ENCODE peak calls at places on chromosomes 5 and 9, in five cellular contexts. One of them, this sample, is unnamed.

GRCh38 chr9:97593960-97594359 is 39.2 kb downstream of the TSTD2 start:
- DNase-seq in GM12878: no peak
- DNase-seq in H1: no peak
- DNase-seq in HepG2: no peak
- DNase-seq in HCT116: no peak
- DNase-seq in this sample: no peak

GRCh38 chr5:10329421-10329807 is 21.7 kb upstream of the CMBL start:
- DNase-seq in GM12878: no peak
- DNase-seq in H1: no peak
- DNase-seq in HepG2: no peak
- DNase-seq in HCT116: no peak
- DNase-seq in this sample: no peak

GRCh38 chr5:39759696-39760095 is 334.9 kb upstream of the DAB2 start:
- DNase-seq in GM12878: no peak
- DNase-seq in H1: no peak
- DNase-seq in HepG2: no peak
- DNase-seq in HCT116: no peak
- DNase-seq in this sample: no peak

GRCh38 chr9:93268551-93269314 is 84.8 kb downstream of the WNK2 start:
- DNase-seq in GM12878: no peak
- DNase-seq in H1: no peak
- DNase-seq in HepG2: no peak
- DNase-seq in HCT116: no peak
- DNase-seq in this sample: no peak

GRCh38 chr5:14123974-14124482 is 19.1 kb upstream of the TRIO start:
- DNase-seq in GM12878: no peak
- DNase-seq in H1: no peak
- DNase-seq in HepG2: no peak
- DNase-seq in HCT116: no peak
- DNase-seq in this sample: no peak

GRCh38 chr9:137350696-137351584 is 48.9 kb upstream of the NRARP start:
- DNase-seq in GM12878: no peak
- DNase-seq in H1: no peak
- DNase-seq in HepG2: no peak
- DNase-seq in HCT116: no peak
- DNase-seq in this sample: no peak

GRCh38 chr9:114501786-114502682 is 3.2 kb downstream of the WHRN start:
- DNase-seq in GM12878: no peak
- DNase-seq in H1: peak
- DNase-seq in HepG2: peak
- DNase-seq in HCT116: no peak
- DNase-seq in this sample: peak

GRCh38 chr5:135891804-135892203 is 3.8 kb downstream of the IL9 start:
- DNase-seq in GM12878: no peak
- DNase-seq in H1: no peak
- DNase-seq in HepG2: no peak
- DNase-seq in HCT116: no peak
- DNase-seq in this sample: no peak

GRCh38 chr9:115941561-115942315 is 211.9 kb upstream of the PAPPA start:
- DNase-seq in GM12878: no peak
- DNase-seq in H1: no peak
- DNase-seq in HepG2: no peak
- DNase-seq in HCT116: no peak
- DNase-seq in this sample: no peak

DNA sequence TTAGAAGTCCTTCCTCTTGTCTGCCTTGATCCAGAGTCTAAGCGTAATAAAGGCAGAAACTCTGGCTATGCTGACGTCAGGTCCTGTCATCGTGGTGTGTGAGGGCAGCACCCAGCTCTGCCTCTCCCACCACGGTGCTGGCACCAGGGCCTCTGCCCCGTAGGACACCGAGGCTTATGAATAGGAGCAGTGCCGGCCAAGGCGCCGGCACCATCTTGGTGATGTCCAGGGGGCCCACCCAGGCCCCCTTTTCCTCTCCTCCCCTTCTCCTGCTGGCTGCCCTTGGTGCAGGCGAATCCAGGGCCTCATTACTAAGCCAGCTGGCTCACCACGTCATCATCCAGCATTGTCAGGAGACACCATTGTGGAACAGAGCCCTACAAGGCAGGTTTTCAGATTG is 252.3 kb downstream of the FANCC start:
- DNase-seq in GM12878: no peak
- DNase-seq in H1: no peak
- DNase-seq in HepG2: no peak
- DNase-seq in HCT116: no peak
- DNase-seq in this sample: no peak
- TF ChIP-seq JUND in GM12878: no peak
- TF ChIP-seq JUND in H1: no peak
- TF ChIP-seq JUND in HepG2: no peak
- TF ChIP-seq JUND in HCT116: no peak
- TF ChIP-seq JUND in this sample: no peak

GRCh38 chr5:78886650-78887230 is 98.4 kb downstream of the ARSB start:
- DNase-seq in GM12878: no peak
- DNase-seq in H1: no peak
- DNase-seq in HepG2: no peak
- DNase-seq in HCT116: no peak
- DNase-seq in this sample: no peak
- TF ChIP-seq JUND in GM12878: no peak
- TF ChIP-seq JUND in H1: no peak
- TF ChIP-seq JUND in HepG2: no peak
- TF ChIP-seq JUND in HCT116: no peak
- TF ChIP-seq JUND in this sample: no peak

GRCh38 chr5:142233083-142234032 is 91.5 kb downstream of the SPRY4 start:
- DNase-seq in GM12878: no peak
- DNase-seq in H1: no peak
- DNase-seq in HepG2: no peak
- DNase-seq in HCT116: no peak
- DNase-seq in this sample: peak

GRCh38 chr5:142235870-142236672 is 88.8 kb downstream of the SPRY4 start:
- DNase-seq in GM12878: no peak
- DNase-seq in H1: peak
- DNase-seq in HepG2: no peak
- DNase-seq in HCT116: no peak
- DNase-seq in this sample: no peak

GRCh38 chr5:142237707-142238106 is 87.1 kb downstream of the SPRY4 start:
- DNase-seq in GM12878: no peak
- DNase-seq in H1: no peak
- DNase-seq in HepG2: no peak
- DNase-seq in HCT116: no peak
- DNase-seq in this sample: no peak

GRCh38 chr5:142239394-142240159 is 85.2 kb downstream of the SPRY4 start:
- DNase-seq in GM12878: no peak
- DNase-seq in H1: no peak
- DNase-seq in HepG2: no peak
- DNase-seq in HCT116: no peak
- DNase-seq in this sample: no peak

GRCh38 chr5:142235050-142235797 is 89.6 kb downstream of the SPRY4 start:
- DNase-seq in GM12878: no peak
- DNase-seq in H1: peak
- DNase-seq in HepG2: no peak
- DNase-seq in HCT116: no peak
- DNase-seq in this sample: no peak
- TF ChIP-seq JUND in GM12878: no peak
- TF ChIP-seq JUND in H1: no peak
- TF ChIP-seq JUND in HepG2: no peak
- TF ChIP-seq JUND in HCT116: peak
- TF ChIP-seq JUND in this sample: no peak

GRCh38 chr9:126745574-126746411 is 59.0 kb upstream of the ZBTB43 start:
- DNase-seq in GM12878: no peak
- DNase-seq in H1: peak
- DNase-seq in HepG2: no peak
- DNase-seq in HCT116: no peak
- DNase-seq in this sample: no peak
- TF ChIP-seq JUND in GM12878: no peak
- TF ChIP-seq JUND in H1: no peak
- TF ChIP-seq JUND in HepG2: no peak
- TF ChIP-seq JUND in HCT116: no peak
- TF ChIP-seq JUND in this sample: no peak

DNA sequence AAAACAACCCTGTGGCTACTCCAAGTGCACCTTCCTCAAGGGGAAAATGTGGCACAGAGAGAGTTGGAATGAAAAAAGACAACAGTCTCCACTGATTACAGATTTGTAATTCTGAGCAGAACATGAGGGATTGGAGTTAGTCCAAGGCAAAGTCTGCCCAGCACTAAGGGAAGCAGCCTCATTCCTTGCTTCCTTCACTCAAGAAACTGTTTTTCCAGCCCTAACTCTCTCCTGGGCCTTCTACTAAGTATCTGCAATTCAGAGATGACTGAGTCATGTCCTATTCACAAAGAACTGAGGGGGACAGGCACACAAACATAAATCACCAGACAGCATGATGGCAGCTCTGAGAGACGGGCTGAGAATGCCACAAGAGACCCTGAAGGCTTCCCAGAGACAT is 81.9 kb upstream of the WWC1 start:
- DNase-seq in GM12878: no peak
- DNase-seq in H1: no peak
- DNase-seq in HepG2: no peak
- DNase-seq in HCT116: no peak
- DNase-seq in this sample: no peak
- TF ChIP-seq JUND in GM12878: no peak
- TF ChIP-seq JUND in H1: no peak
- TF ChIP-seq JUND in HepG2: no peak
- TF ChIP-seq JUND in HCT116: no peak
- TF ChIP-seq JUND in this sample: no peak

GRCh38 chr9:127913682-127914081 is 3.2 kb downstream of the ST6GALNAC4 start:
- DNase-seq in GM12878: no peak
- DNase-seq in H1: no peak
- DNase-seq in HepG2: no peak
- DNase-seq in HCT116: no peak
- DNase-seq in this sample: no peak

GRCh38 chr9:127910613-127911205 is 6.1 kb downstream of the ST6GALNAC4 start:
- DNase-seq in GM12878: no peak
- DNase-seq in H1: no peak
- DNase-seq in HepG2: no peak
- DNase-seq in HCT116: no peak
- DNase-seq in this sample: no peak

GRCh38 chr9:127909839-127910273 is 7.0 kb downstream of the ST6GALNAC4 start:
- DNase-seq in GM12878: no peak
- DNase-seq in H1: no peak
- DNase-seq in HepG2: no peak
- DNase-seq in HCT116: no peak
- DNase-seq in this sample: no peak

GRCh38 chr9:127912882-127913281 is 4.0 kb downstream of the ST6GALNAC4 start:
- DNase-seq in GM12878: no peak
- DNase-seq in H1: no peak
- DNase-seq in HepG2: no peak
- DNase-seq in HCT116: no peak
- DNase-seq in this sample: peak

DNA sequence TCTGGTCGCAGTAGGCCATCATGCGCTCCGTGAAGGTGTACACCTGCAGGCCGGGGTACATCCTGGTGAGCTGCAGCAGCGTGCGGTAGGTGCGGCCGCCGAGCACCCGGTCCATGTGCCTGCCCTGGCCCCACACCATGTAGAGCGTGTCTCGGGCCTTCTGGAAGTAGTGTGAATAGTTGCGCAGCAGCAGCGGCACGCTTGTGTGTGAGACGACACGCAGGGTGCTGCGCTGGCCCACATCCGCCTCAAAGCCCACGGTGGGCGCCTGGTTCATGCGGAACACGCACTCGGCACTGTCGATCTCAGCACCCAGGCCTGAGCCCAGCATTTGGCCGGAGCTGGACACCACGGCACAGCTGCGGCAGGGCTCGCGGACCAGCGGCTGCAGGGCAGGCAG is 4.5 kb downstream of the ST6GALNAC4 start:
- DNase-seq in GM12878: no peak
- DNase-seq in H1: no peak
- DNase-seq in HepG2: no peak
- DNase-seq in HCT116: no peak
- DNase-seq in this sample: no peak
- TF ChIP-seq JUND in GM12878: no peak
- TF ChIP-seq JUND in H1: no peak
- TF ChIP-seq JUND in HepG2: no peak
- TF ChIP-seq JUND in HCT116: no peak
- TF ChIP-seq JUND in this sample: no peak

GRCh38 chr9:33510264-33511183 is 13.5 kb upstream of the ANKRD18B start:
- DNase-seq in GM12878: no peak
- DNase-seq in H1: peak
- DNase-seq in HepG2: no peak
- DNase-seq in HCT116: no peak
- DNase-seq in this sample: peak

DNA sequence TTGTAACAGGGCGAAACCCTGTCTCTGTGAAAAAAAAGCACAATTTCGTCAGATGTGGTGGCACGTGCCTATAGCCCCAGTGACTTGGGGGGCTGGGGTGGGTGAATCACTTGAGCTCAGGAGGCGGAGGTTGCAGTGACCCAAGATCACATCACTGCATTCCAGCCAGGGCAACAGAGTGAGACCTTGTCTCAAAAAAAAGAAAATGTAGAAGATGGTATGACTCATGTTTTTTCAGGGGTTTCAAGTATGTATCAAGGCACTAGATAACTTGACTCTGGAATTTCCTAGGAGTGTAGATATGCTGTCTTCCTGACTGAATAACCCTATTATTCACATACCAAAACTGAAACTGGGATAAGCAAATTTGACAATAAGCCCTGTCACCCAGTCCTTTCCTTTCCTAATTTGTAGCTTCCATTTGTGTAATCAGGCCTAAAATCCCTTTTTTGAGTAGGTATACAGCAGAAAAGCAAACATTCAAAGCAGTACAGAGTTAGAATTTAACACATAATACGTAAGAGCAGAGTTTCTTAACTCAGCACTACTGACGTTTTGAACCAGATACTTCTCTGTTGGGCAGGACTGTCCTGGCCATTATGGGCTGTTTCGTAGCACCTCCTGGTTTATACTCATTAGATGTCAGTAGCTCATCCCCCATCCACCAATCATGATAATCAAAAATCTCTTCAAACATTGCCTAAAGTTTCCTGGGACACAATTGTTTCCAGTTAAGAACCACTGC is 17.3 kb upstream of the ANKRD18B start:
- DNase-seq in GM12878: no peak
- DNase-seq in H1: no peak
- DNase-seq in HepG2: peak
- DNase-seq in HCT116: peak
- DNase-seq in this sample: no peak
- TF ChIP-seq JUND in GM12878: no peak
- TF ChIP-seq JUND in H1: no peak
- TF ChIP-seq JUND in HepG2: no peak
- TF ChIP-seq JUND in HCT116: no peak
- TF ChIP-seq JUND in this sample: no peak